ENCODE peak calls at places on chromosomes 12 and 14, in five cellular contexts. J is fibroblast of the conjunctiva; R is pancreas; N is stimulated activated CD8-positive, alpha-beta memory T cell treated with anti-CD3 and anti-CD28 coated beads, Interleukin-4, amount 100 ng/mL, for 48 hours; X is naive thymus-derived CD8-positive, alpha-beta T cell. D is an unnamed sample.

GRCh38 chr12:107761502-107761904 is 566 bp upstream of the PRDM4 start:
- DNase-seq in X (peak), J (no peak), N (no peak), R (no peak), D (no peak)

GRCh38 chr12:104090685-104091084 is 26.4 kb downstream of the HCFC2 start:
- DNase-seq in X (no peak), N (no peak), J (no peak), R (no peak), D (no peak)

GRCh38 chr12:71636704-71637115 is 26.9 kb downstream of the ZFC3H1 start:
- DNase-seq in N (no peak), X (no peak), J (peak), R (no peak), D (peak)

GRCh38 chr14:104808456-104808855 is 7.6 kb downstream of the ZBTB42 start:
- DNase-seq in N (no peak), X (no peak), J (no peak), R (peak), D (no peak)

GRCh38 chr14:104436047-104436531 is 143.5 kb upstream of the C14orf180 start:
- DNase-seq in N (no peak), R (peak), J (no peak), X (peak), D (no peak)

GRCh38 chr12:52541709-52542108 is 11.2 kb downstream of the KRT71 start:
- DNase-seq in X (no peak), J (no peak), R (no peak), N (no peak), D (no peak)

GRCh38 chr12:92593734-92594402 is 108.9 kb upstream of the PLEKHG7 start:
- DNase-seq in R (peak), X (peak), J (no peak), N (peak), D (peak)

GRCh38 chr14:69351385-69351784 is 46.7 kb downstream of the ERH start:
- DNase-seq in X (no peak), N (no peak), J (no peak), R (no peak), D (no peak)

GRCh38 chr12:40854669-40855068 is 162.4 kb downstream of the CNTN1 start:
- DNase-seq in N (no peak), R (no peak), J (no peak), X (no peak), D (no peak)

GRCh38 chr12:77521458-77522115 is 309.1 kb upstream of the NAV3 start:
- DNase-seq in R (no peak), N (no peak), J (peak), X (no peak), D (no peak)

GRCh38 chr14:65131176-65131765 is 29.0 kb upstream of the MAX start:
- DNase-seq in J (no peak), N (no peak), R (no peak), X (no peak), D (no peak)

GRCh38 chr14:93035917-93036651 is 79.6 kb downstream of the ITPK1 start:
- DNase-seq in R (no peak), N (no peak), J (no peak), X (no peak), D (no peak)

GRCh38 chr12:58969227-58969626 is 48.9 kb upstream of the LRIG3 start:
- DNase-seq in R (no peak), N (no peak), X (no peak), J (no peak), D (no peak)

GRCh38 chr12:65640489-65640901 is 183.8 kb upstream of the HMGA2 start:
- DNase-seq in J (peak), R (no peak), N (no peak), X (no peak), D (no peak)

GRCh38 chr14:60865378-60866127 is 115.3 kb downstream of the TRMT5 start:
- DNase-seq in R (no peak), X (no peak), N (no peak), J (no peak), D (no peak)

GRCh38 chr14:65290830-65291229 is 121.7 kb upstream of the FUT8 start:
- DNase-seq in J (peak), R (no peak), N (peak), X (no peak), D (peak)

GRCh38 chr14:75254381-75254821 is 24.2 kb upstream of the FOS start:
- DNase-seq in N (no peak), X (no peak), R (peak), J (no peak), D (no peak)

GRCh38 chr12:15336772-15337553 is 14.7 kb downstream of the PTPRO start:
- DNase-seq in R (no peak), J (peak), N (no peak), X (no peak), D (no peak)

GRCh38 chr12:49892084-49892731 is 11.5 kb downstream of the FAIM2 start:
- DNase-seq in X (peak), J (no peak), N (no peak), R (no peak), D (no peak)

GRCh38 chr14:92531151-92531873 is 17.7 kb downstream of the RIN3 start:
- DNase-seq in R (no peak), X (peak), N (peak), J (no peak), D (no peak)

GRCh38 chr12:125014526-125014925 is 21.1 kb downstream of the BRI3BP start:
- DNase-seq in N (no peak), J (no peak), R (no peak), X (no peak), D (no peak)

GRCh38 chr12:1593232-1594044 is 943 bp downstream of the FBXL14 start:
- DNase-seq in R (peak), N (peak), J (no peak), X (peak), D (no peak)

GRCh38 chr12:67427336-67427735 is 158.2 kb downstream of the CAND1 start:
- DNase-seq in N (no peak), R (no peak), X (no peak), J (no peak), D (no peak)

GRCh38 chr12:26471560-26471959 is 276.2 kb downstream of the SSPN start:
- DNase-seq in X (no peak), R (peak), J (no peak), N (no peak), D (peak)

GRCh38 chr12:1796515-1797010 is 23.8 kb upstream of the LRTM2 start:
- DNase-seq in N (peak), X (peak), J (no peak), R (no peak), D (no peak)

GRCh38 chr12:109393437-109394345 is 46.0 kb downstream of the MYO1H start:
- DNase-seq in J (peak), X (peak), N (peak), R (no peak), D (peak)

GRCh38 chr12:8648598-8649205 is 13.9 kb downstream of the MFAP5 start:
- DNase-seq in J (no peak), X (no peak), N (peak), R (no peak), D (no peak)

GRCh38 chr12:2295941-2296461 is 243.2 kb downstream of the CACNA1C start:
- DNase-seq in J (no peak), N (no peak), R (no peak), X (no peak), D (peak)

GRCh38 chr14:25411933-25412757 is 362.2 kb upstream of the STXBP6 start:
- DNase-seq in N (no peak), X (no peak), J (no peak), R (no peak), D (no peak)

GRCh38 chr12:56688846-56689113 is 696 bp upstream of the PTGES3 start:
- DNase-seq in J (no peak), X (no peak), R (no peak), N (no peak), D (no peak)

GRCh38 chr14:103688906-103689902 is 26.0 kb downstream of the XRCC3 start:
- DNase-seq in R (no peak), J (no peak), X (no peak), N (no peak), D (no peak)

GRCh38 chr14:71780075-71780474 is 152.2 kb upstream of the RGS6 start:
- DNase-seq in J (no peak), R (no peak), N (no peak), X (no peak), D (no peak)

GRCh38 chr12:10101042-10101579 is 2.3 kb upstream of the CLEC1A start:
- DNase-seq in J (peak), N (no peak), X (no peak), R (no peak), D (no peak)

GRCh38 chr12:110957652-110958051 is 37.3 kb upstream of the MYL2 start:
- DNase-seq in N (no peak), R (no peak), X (no peak), J (no peak), D (no peak)

GRCh38 chr12:47977046-47977771 is 13.8 kb downstream of the TMEM106C start:
- DNase-seq in R (no peak), J (no peak), N (no peak), X (peak), D (no peak)

GRCh38 chr14:94001501-94002396 is 4.6 kb downstream of the CCDC197 start:
- DNase-seq in X (no peak), N (peak), J (peak), R (peak), D (peak)

GRCh38 chr12:6773662-6774351 is 1.5 kb downstream of the LAG3 start:
- DNase-seq in J (no peak), N (peak), R (no peak), X (peak), D (no peak)

GRCh38 chr14:59123975-59124374 is 64.5 kb upstream of the DAAM1 start:
- DNase-seq in X (no peak), J (peak), N (no peak), R (no peak), D (no peak)

GRCh38 chr12:21650997-21651396 is 6.6 kb downstream of the LDHB start:
- DNase-seq in R (no peak), N (no peak), X (no peak), J (no peak), D (no peak)

GRCh38 chr14:68191567-68192321 is 372.2 kb downstream of the RAD51B start:
- DNase-seq in R (peak), J (no peak), N (no peak), X (no peak), D (no peak)

D was measured in amniotic stem cell.